ENCODE peak calls at places on chromosome 10, in nine cellular contexts. R is ovary; X is fibroblast of the aortic adventitia; V is tibial nerve; E is AG04450; M is MM.1S; D is heart left ventricle; J is CD8-positive, alpha-beta T cell; W is mammary epithelial cell. T is an unnamed sample.

GRCh38 chr10:86938260-86938659 is 19.2 kb downstream of the MMRN2 start:
- DNase-seq in E (no peak), X (no peak), V (no peak), R (no peak), M (no peak), W (no peak), J (peak; percentile 23), D (no peak), T (no peak)

GRCh38 chr10:46226900-46227558 is 59.8 kb upstream of the ANTXRL start:
- DNase-seq in V (no peak), W (no peak), R (no peak), X (no peak), M (no peak), J (peak; percentile 46), D (no peak), E (no peak), T (no peak)

GRCh38 chr10:101110856-101111523 is 20.1 kb upstream of the TLX1 start:
- DNase-seq in J (no peak), W (no peak), M (no peak), D (no peak), X (no peak), V (no peak), R (no peak), E (no peak), T (no peak)

GRCh38 chr10:82150123-82150900 is 275.3 kb downstream of the NRG3 start:
- DNase-seq in W (no peak), V (no peak), R (no peak), X (no peak), M (no peak), D (peak; percentile 21), J (no peak), E (no peak), T (peak; percentile 71)

GRCh38 chr10:61169294-61169693 is 225.3 kb upstream of the RHOBTB1 start:
- DNase-seq in D (no peak), W (no peak), J (no peak), X (no peak), E (no peak), M (no peak), R (no peak), V (no peak), T (no peak)

GRCh38 chr10:22043327-22043633 is 39.8 kb upstream of the DNAJC1 start:
- DNase-seq in J (no peak), E (no peak), D (no peak), W (no peak), X (no peak), V (no peak), M (no peak), R (no peak), T (no peak)

GRCh38 chr10:16909961-16910794 is 93.0 kb upstream of the RSU1 start:
- DNase-seq in J (no peak), E (no peak), D (no peak), R (no peak), V (no peak), X (peak; percentile 12), M (no peak), W (no peak), T (peak; percentile 61)

GRCh38 chr10:5297466-5297865 is 67.3 kb upstream of the UCN3 start:
- DNase-seq in E (no peak), M (peak; percentile 67), V (no peak), J (no peak), D (peak; percentile 74), W (peak; percentile 30), X (peak; percentile 72), R (no peak), T (peak; percentile 92)

GRCh38 chr10:93591065-93591808 is 9.8 kb downstream of the RBP4 start:
- DNase-seq in M (no peak), D (no peak), W (no peak), V (no peak), J (no peak), X (no peak), R (no peak), E (no peak), T (no peak)

GRCh38 chr10:44864042-44864436 is 47.1 kb upstream of the TMEM72 start:
- DNase-seq in W (peak; percentile 23), J (no peak), X (no peak), M (no peak), D (peak; percentile 49), E (no peak), V (no peak), R (peak; percentile 60), T (no peak)

GRCh38 chr10:1185911-1186692 is 129.9 kb downstream of the WDR37 start:
- DNase-seq in X (no peak), J (no peak), D (no peak), V (no peak), M (no peak), R (no peak), E (no peak), W (no peak), T (no peak)

GRCh38 chr10:33136271-33136670 is 178.2 kb upstream of the ITGB1 start:
- DNase-seq in R (no peak), W (peak; percentile 96), E (no peak), J (no peak), X (no peak), D (no peak), V (no peak), M (no peak), T (no peak)

GRCh38 chr10:60808031-60808430 is 29.8 kb downstream of the CDK1 start:
- DNase-seq in V (no peak), J (no peak), E (no peak), X (no peak), M (no peak), W (no peak), D (no peak), R (no peak), T (no peak)

GRCh38 chr10:49350856-49351532 is 44.9 kb downstream of the DRGX start:
- DNase-seq in V (no peak), W (no peak), J (peak; percentile 32), D (no peak), R (no peak), E (no peak), X (no peak), M (no peak), T (no peak)

GRCh38 chr10:101367569-101368453 is 13.8 kb downstream of the BTRC start:
- DNase-seq in M (no peak), J (no peak), R (no peak), D (no peak), V (no peak), X (peak; percentile 82), W (peak; percentile 95), E (peak; percentile 15), T (peak; percentile 94)

GRCh38 chr10:75084834-75085384 is 26.5 kb upstream of the SAMD8 start:
- DNase-seq in R (no peak), D (no peak), V (no peak), X (no peak), E (no peak), J (no peak), W (no peak), M (no peak), T (no peak)

GRCh38 chr10:131891196-131891928 is 9.4 kb upstream of the PPP2R2D start:
- DNase-seq in X (no peak), E (no peak), M (no peak), W (peak; percentile 35), R (no peak), J (no peak), V (no peak), D (no peak), T (no peak)
- TF ChIP-seq CTCF in X (no peak), E (no peak), M (no peak), W (peak; percentile 10), R (no peak), J (no peak), V (no peak), D (no peak), T (peak; percentile 5)

DNA sequence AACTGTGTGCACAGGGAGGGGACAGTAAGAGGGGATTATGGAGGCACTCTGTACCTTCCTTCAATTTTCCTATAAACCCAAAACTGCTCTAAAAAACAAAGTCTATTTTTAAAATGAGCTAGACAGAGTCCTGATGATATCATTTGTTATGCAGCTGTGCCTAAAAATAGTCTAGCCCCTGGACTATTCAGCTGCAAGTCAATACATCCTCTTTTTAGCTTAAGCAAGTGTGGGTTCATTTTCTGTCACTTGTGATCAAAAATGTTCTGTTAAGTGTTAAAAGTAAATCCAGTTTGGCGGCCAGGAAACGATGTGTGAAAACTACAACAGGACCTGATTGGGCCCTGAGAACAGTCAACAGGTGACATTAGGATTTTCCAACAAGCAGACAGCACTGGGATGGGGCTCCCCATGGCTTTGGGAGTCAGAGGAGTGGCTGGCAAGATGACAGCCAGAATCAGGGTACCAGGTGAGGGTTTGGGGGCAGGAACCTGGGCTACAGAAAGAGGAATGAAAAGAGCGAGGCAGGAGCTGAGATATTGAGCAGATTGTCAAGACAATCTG is 33.9 kb downstream of the FAM107B start:
- DNase-seq in E (no peak), R (no peak), X (no peak), M (peak; percentile 56), J (no peak), D (no peak), W (no peak), V (no peak), T (no peak)
- H3K4me3 ChIP-seq in E (no peak overlapping the region), R (no peak overlapping the region), X (no peak overlapping the region), M (no peak overlapping the region), J (no peak overlapping the region), D (no peak overlapping the region), W (no peak overlapping the region), V (no peak overlapping the region), T (no peak overlapping the region)

DNA sequence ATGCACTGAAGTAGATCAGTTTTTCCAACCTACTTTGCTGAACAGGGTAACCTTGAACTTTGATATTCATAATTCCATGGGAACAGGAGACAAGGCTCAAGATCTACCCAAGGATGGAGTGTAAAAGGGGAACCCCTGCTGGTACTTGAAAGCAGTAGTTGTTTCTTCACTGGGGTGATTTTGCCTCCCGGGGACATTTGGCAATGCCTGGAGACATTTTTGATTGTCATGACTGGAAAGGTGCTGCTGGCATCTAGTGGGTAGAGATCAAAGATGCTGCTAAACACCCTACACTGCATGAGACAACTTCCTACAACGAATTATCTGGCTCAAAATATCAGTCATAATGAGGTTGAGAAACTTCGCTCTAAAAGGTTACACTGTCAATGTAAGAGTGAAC is 214.8 kb upstream of the CTBP2 start:
- DNase-seq in V (no peak), E (no peak), X (no peak), J (no peak), W (peak; percentile 46), D (no peak), M (no peak), R (no peak), T (peak; percentile 4)
- TF ChIP-seq CTCF in V (no peak), E (peak; percentile 17), X (no peak), J (no peak), W (peak; percentile 41), D (peak; percentile 26), M (no peak), R (no peak), T (no peak)

DNA sequence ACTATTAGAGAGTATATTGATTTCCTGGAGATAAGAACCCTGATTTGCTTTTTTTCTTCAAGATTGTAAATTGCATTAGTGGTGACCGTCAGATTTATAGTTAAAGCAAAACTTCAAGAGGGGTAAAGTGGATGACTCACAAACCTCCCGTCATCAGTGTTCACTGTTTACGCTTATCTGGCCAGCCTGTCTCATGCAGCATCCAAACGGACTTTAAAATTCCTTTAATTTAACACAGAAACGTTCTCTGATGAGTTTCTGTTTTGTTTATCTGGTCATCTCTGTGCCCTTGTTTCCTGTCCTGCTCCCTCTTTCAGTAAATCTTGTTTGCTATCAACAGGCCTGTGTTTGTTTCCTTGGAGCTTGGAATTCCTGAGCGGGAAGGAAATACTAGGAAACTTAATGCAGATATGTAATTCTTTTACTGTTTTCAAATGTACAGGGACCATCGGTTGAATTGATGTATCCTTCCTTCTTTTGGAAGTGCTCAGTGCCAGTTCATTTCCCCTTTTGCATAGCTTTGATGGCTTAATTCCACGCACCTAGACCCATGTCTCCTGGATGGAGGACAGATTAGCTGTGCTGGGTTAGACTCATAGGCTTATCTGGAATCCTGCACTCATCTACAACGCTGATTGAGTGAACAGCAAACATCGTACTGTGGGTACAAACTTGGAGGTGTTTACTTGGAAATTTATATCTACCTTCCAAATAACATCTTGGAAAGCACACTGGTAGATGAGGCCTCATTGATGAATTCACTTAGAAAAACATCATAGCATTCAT is 21.3 kb downstream of the PTPRE start:
- DNase-seq in J (no peak), X (peak; percentile 3), D (no peak), W (no peak), M (no peak), V (no peak), R (no peak), E (no peak), T (peak; percentile 64)
- H3K4me3 ChIP-seq in J (no peak overlapping the region), X (no peak overlapping the region), D (no peak overlapping the region), W (no peak overlapping the region), M (no peak overlapping the region), V (no peak overlapping the region), R (no peak overlapping the region), E (no peak overlapping the region), T (no peak overlapping the region)